ENCODE peak calls at places on chromosomes 11 and 22, in six cellular contexts. One of them, this sample, is unnamed.

GRCh38 chr11:30861506-30861905 is 275.4 kb upstream of the MPPED2 start:
- DNase-seq in GM04504: no peak
- DNase-seq in suprapubic skin: no peak
- DNase-seq in activated T-cell treated with anti-CD3 and anti-CD28 coated beads for 24 hours: no peak
- DNase-seq in stimulated activated CD4-positive, alpha-beta T cell treated with anti-CD3 and anti-CD28 coated beads, Interleukin-12 subunit alpha, Interleukin-12 subunit beta, amount 100 ng/mL, for 4 hours: no peak
- DNase-seq in NCI-H1694: no peak
- DNase-seq in this sample: no peak

GRCh38 chr11:68260484-68260883 is 11.3 kb downstream of the C11orf24 start:
- DNase-seq in GM04504: no peak
- DNase-seq in suprapubic skin: no peak
- DNase-seq in activated T-cell treated with anti-CD3 and anti-CD28 coated beads for 24 hours: no peak
- DNase-seq in stimulated activated CD4-positive, alpha-beta T cell treated with anti-CD3 and anti-CD28 coated beads, Interleukin-12 subunit alpha, Interleukin-12 subunit beta, amount 100 ng/mL, for 4 hours: no peak
- DNase-seq in NCI-H1694: no peak
- DNase-seq in this sample: no peak

GRCh38 chr22:22818861-22819855 is 68.5 kb upstream of the IGLL5 start:
- DNase-seq in GM04504: no peak
- DNase-seq in suprapubic skin: no peak
- DNase-seq in activated T-cell treated with anti-CD3 and anti-CD28 coated beads for 24 hours: no peak
- DNase-seq in stimulated activated CD4-positive, alpha-beta T cell treated with anti-CD3 and anti-CD28 coated beads, Interleukin-12 subunit alpha, Interleukin-12 subunit beta, amount 100 ng/mL, for 4 hours: no peak
- DNase-seq in NCI-H1694: no peak
- DNase-seq in this sample: no peak

GRCh38 chr11:18384157-18384641 is 10.2 kb upstream of the LDHA start:
- DNase-seq in GM04504: peak; percentile 95
- DNase-seq in suprapubic skin: peak; percentile 87
- DNase-seq in activated T-cell treated with anti-CD3 and anti-CD28 coated beads for 24 hours: no peak
- DNase-seq in stimulated activated CD4-positive, alpha-beta T cell treated with anti-CD3 and anti-CD28 coated beads, Interleukin-12 subunit alpha, Interleukin-12 subunit beta, amount 100 ng/mL, for 4 hours: no peak
- DNase-seq in NCI-H1694: no peak
- DNase-seq in this sample: peak; percentile 80

GRCh38 chr11:9320047-9320446 is 5.7 kb upstream of the TMEM41B start:
- DNase-seq in GM04504: no peak
- DNase-seq in suprapubic skin: no peak
- DNase-seq in activated T-cell treated with anti-CD3 and anti-CD28 coated beads for 24 hours: no peak
- DNase-seq in stimulated activated CD4-positive, alpha-beta T cell treated with anti-CD3 and anti-CD28 coated beads, Interleukin-12 subunit alpha, Interleukin-12 subunit beta, amount 100 ng/mL, for 4 hours: no peak
- DNase-seq in NCI-H1694: no peak
- DNase-seq in this sample: no peak

GRCh38 chr22:49936973-49937757 is 18.7 kb downstream of the CRELD2 start:
- DNase-seq in GM04504: no peak
- DNase-seq in suprapubic skin: no peak
- DNase-seq in activated T-cell treated with anti-CD3 and anti-CD28 coated beads for 24 hours: no peak
- DNase-seq in stimulated activated CD4-positive, alpha-beta T cell treated with anti-CD3 and anti-CD28 coated beads, Interleukin-12 subunit alpha, Interleukin-12 subunit beta, amount 100 ng/mL, for 4 hours: no peak
- DNase-seq in NCI-H1694: peak; percentile 66
- DNase-seq in this sample: peak; percentile 82

GRCh38 chr22:35551549-35552177 is 11.0 kb downstream of the RASD2 start:
- DNase-seq in GM04504: no peak
- DNase-seq in suprapubic skin: no peak
- DNase-seq in activated T-cell treated with anti-CD3 and anti-CD28 coated beads for 24 hours: no peak
- DNase-seq in stimulated activated CD4-positive, alpha-beta T cell treated with anti-CD3 and anti-CD28 coated beads, Interleukin-12 subunit alpha, Interleukin-12 subunit beta, amount 100 ng/mL, for 4 hours: no peak
- DNase-seq in NCI-H1694: no peak
- DNase-seq in this sample: no peak

GRCh38 chr11:22703040-22703439 is 36.6 kb downstream of the GAS2 start:
- DNase-seq in GM04504: no peak
- DNase-seq in suprapubic skin: no peak
- DNase-seq in activated T-cell treated with anti-CD3 and anti-CD28 coated beads for 24 hours: no peak
- DNase-seq in stimulated activated CD4-positive, alpha-beta T cell treated with anti-CD3 and anti-CD28 coated beads, Interleukin-12 subunit alpha, Interleukin-12 subunit beta, amount 100 ng/mL, for 4 hours: no peak
- DNase-seq in NCI-H1694: no peak
- DNase-seq in this sample: no peak

GRCh38 chr11:94728541-94728940 is 39.6 kb upstream of the AMOTL1 start:
- DNase-seq in GM04504: peak; percentile 46
- DNase-seq in suprapubic skin: no peak
- DNase-seq in activated T-cell treated with anti-CD3 and anti-CD28 coated beads for 24 hours: no peak
- DNase-seq in stimulated activated CD4-positive, alpha-beta T cell treated with anti-CD3 and anti-CD28 coated beads, Interleukin-12 subunit alpha, Interleukin-12 subunit beta, amount 100 ng/mL, for 4 hours: no peak
- DNase-seq in NCI-H1694: no peak
- DNase-seq in this sample: no peak

GRCh38 chr11:123033895-123034294 is 28.0 kb downstream of the HSPA8 start:
- DNase-seq in GM04504: no peak
- DNase-seq in suprapubic skin: no peak
- DNase-seq in activated T-cell treated with anti-CD3 and anti-CD28 coated beads for 24 hours: no peak
- DNase-seq in stimulated activated CD4-positive, alpha-beta T cell treated with anti-CD3 and anti-CD28 coated beads, Interleukin-12 subunit alpha, Interleukin-12 subunit beta, amount 100 ng/mL, for 4 hours: no peak
- DNase-seq in NCI-H1694: no peak
- DNase-seq in this sample: no peak

GRCh38 chr11:71342951-71343827 is 90.8 kb upstream of the SHANK2 start:
- DNase-seq in GM04504: no peak
- DNase-seq in suprapubic skin: no peak
- DNase-seq in activated T-cell treated with anti-CD3 and anti-CD28 coated beads for 24 hours: peak; percentile 1
- DNase-seq in stimulated activated CD4-positive, alpha-beta T cell treated with anti-CD3 and anti-CD28 coated beads, Interleukin-12 subunit alpha, Interleukin-12 subunit beta, amount 100 ng/mL, for 4 hours: no peak
- DNase-seq in NCI-H1694: no peak
- DNase-seq in this sample: no peak

GRCh38 chr22:36014539-36015072 is 14.0 kb downstream of the RBFOX2 start:
- DNase-seq in GM04504: no peak
- DNase-seq in suprapubic skin: no peak
- DNase-seq in activated T-cell treated with anti-CD3 and anti-CD28 coated beads for 24 hours: no peak
- DNase-seq in stimulated activated CD4-positive, alpha-beta T cell treated with anti-CD3 and anti-CD28 coated beads, Interleukin-12 subunit alpha, Interleukin-12 subunit beta, amount 100 ng/mL, for 4 hours: no peak
- DNase-seq in NCI-H1694: no peak
- DNase-seq in this sample: no peak

GRCh38 chr11:94500181-94500580 is 6.4 kb downstream of the ANKRD49 start:
- DNase-seq in GM04504: no peak
- DNase-seq in suprapubic skin: no peak
- DNase-seq in activated T-cell treated with anti-CD3 and anti-CD28 coated beads for 24 hours: no peak
- DNase-seq in stimulated activated CD4-positive, alpha-beta T cell treated with anti-CD3 and anti-CD28 coated beads, Interleukin-12 subunit alpha, Interleukin-12 subunit beta, amount 100 ng/mL, for 4 hours: no peak
- DNase-seq in NCI-H1694: no peak
- DNase-seq in this sample: no peak

GRCh38 chr11:76637491-76638266 is 32.9 kb downstream of the LRRC32 start:
- DNase-seq in GM04504: no peak
- DNase-seq in suprapubic skin: no peak
- DNase-seq in activated T-cell treated with anti-CD3 and anti-CD28 coated beads for 24 hours: no peak
- DNase-seq in stimulated activated CD4-positive, alpha-beta T cell treated with anti-CD3 and anti-CD28 coated beads, Interleukin-12 subunit alpha, Interleukin-12 subunit beta, amount 100 ng/mL, for 4 hours: no peak
- DNase-seq in NCI-H1694: no peak
- DNase-seq in this sample: no peak

GRCh38 chr11:3736816-3737215 is 60.5 kb downstream of the NUP98 start:
- DNase-seq in GM04504: no peak
- DNase-seq in suprapubic skin: no peak
- DNase-seq in activated T-cell treated with anti-CD3 and anti-CD28 coated beads for 24 hours: no peak
- DNase-seq in stimulated activated CD4-positive, alpha-beta T cell treated with anti-CD3 and anti-CD28 coated beads, Interleukin-12 subunit alpha, Interleukin-12 subunit beta, amount 100 ng/mL, for 4 hours: no peak
- DNase-seq in NCI-H1694: no peak
- DNase-seq in this sample: no peak

GRCh38 chr11:120079750-120080610 is 57.9 kb downstream of the TRIM29 start:
- DNase-seq in GM04504: no peak
- DNase-seq in suprapubic skin: no peak
- DNase-seq in activated T-cell treated with anti-CD3 and anti-CD28 coated beads for 24 hours: peak; percentile 5
- DNase-seq in stimulated activated CD4-positive, alpha-beta T cell treated with anti-CD3 and anti-CD28 coated beads, Interleukin-12 subunit alpha, Interleukin-12 subunit beta, amount 100 ng/mL, for 4 hours: peak; percentile 11
- DNase-seq in NCI-H1694: no peak
- DNase-seq in this sample: no peak

GRCh38 chr11:63838150-63838681 is 694 bp upstream of the MARK2 start:
- DNase-seq in GM04504: no peak
- DNase-seq in suprapubic skin: no peak
- DNase-seq in activated T-cell treated with anti-CD3 and anti-CD28 coated beads for 24 hours: no peak
- DNase-seq in stimulated activated CD4-positive, alpha-beta T cell treated with anti-CD3 and anti-CD28 coated beads, Interleukin-12 subunit alpha, Interleukin-12 subunit beta, amount 100 ng/mL, for 4 hours: no peak
- DNase-seq in NCI-H1694: no peak
- DNase-seq in this sample: no peak

This sample was measured in cardiac septum.